ENCODE peak calls at places on chromosomes 2 and 18, in nine cellular contexts. D is GM23248, E is neuronal stem cell, P is tibial artery, G is mucosa of descending colon, U is adipocyte, J is PC-3, T is uterus, R is gastrocnemius medialis. O is an unnamed sample. For H3K9me3, the result is how much of the 10 kb centered on the place peaks cover.

GRCh38 chr2:241135737-241136136 is 13.5 kb downstream of the PASK start:
- DNase-seq in D (no peak), E (no peak), P (peak), G (peak), U (no peak), J (no peak), T (no peak), R (no peak), O (no peak)

GRCh38 chr18:42095732-42096377 is 140.8 kb downstream of the PIK3C3 start:
- DNase-seq in D (no peak), E (no peak), P (no peak), G (no peak), U (no peak), J (no peak), T (no peak), R (no peak), O (no peak)

GRCh38 chr2:70896765-70897202 is 38.9 kb upstream of the ATP6V1B1 start:
- DNase-seq in D (no peak), E (no peak), P (no peak), G (no peak), U (no peak), J (no peak), T (no peak), R (no peak), O (no peak)

GRCh38 chr2:23200056-23200455 is 184.9 kb upstream of the KLHL29 start:
- DNase-seq in D (no peak), E (no peak), P (no peak), G (no peak), U (no peak), J (no peak), T (no peak), R (no peak), O (no peak)

GRCh38 chr2:224775638-224776037 is 59.5 kb upstream of the CCDC195 start:
- DNase-seq in D (no peak), E (no peak), P (no peak), G (no peak), U (no peak), J (no peak), T (no peak), R (no peak), O (no peak)

GRCh38 chr2:181070119-181070833 is 89.9 kb downstream of the UBE2E3 start:
- DNase-seq in D (peak), E (no peak), P (no peak), G (no peak), U (peak), J (peak), T (no peak), R (no peak), O (no peak)

GRCh38 chr18:36761186-36761698 is 67.6 kb downstream of the TPGS2 start:
- DNase-seq in D (no peak), E (no peak), P (no peak), G (no peak), U (no peak), J (no peak), T (no peak), R (no peak), O (no peak)

GRCh38 chr2:54724150-54724559 is 693 bp downstream of the EML6 start:
- DNase-seq in D (peak), E (no peak), P (no peak), G (no peak), U (peak), J (no peak), T (no peak), R (no peak), O (no peak)

GRCh38 chr2:132448771-132449170 is 32.2 kb downstream of the GPR39 start:
- DNase-seq in D (peak), E (no peak), P (no peak), G (no peak), U (peak), J (peak), T (no peak), R (no peak), O (no peak)

DNA sequence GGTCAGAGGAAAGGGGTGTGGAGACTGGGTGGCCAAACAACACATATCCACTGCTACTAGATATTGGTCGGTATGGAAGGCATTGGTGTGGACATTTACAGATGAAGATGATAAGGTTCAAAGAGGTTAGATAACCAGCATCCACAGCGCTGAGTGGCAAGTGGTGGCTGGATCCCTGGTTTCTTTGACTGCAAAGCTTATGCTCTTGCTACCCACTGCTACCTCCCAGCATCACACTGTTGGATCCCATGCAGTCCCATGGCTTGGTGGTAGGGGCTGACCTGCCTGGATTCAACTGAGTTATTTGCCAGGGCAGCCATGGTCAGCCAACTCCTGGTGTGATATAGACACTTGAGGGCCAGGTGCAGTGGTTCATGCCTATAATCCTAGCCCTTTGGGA is 53.6 kb downstream of the DDX1 start:
- DNase-seq in D (no peak), E (no peak), P (no peak), G (no peak), U (no peak), J (no peak), T (no peak), R (no peak), O (no peak)
- H3K9me3 ChIP-seq in D (under half), E (under half), P (under half), G (under half), U (under half), J (under half), T (under half), R (under half), O (under half)

DNA sequence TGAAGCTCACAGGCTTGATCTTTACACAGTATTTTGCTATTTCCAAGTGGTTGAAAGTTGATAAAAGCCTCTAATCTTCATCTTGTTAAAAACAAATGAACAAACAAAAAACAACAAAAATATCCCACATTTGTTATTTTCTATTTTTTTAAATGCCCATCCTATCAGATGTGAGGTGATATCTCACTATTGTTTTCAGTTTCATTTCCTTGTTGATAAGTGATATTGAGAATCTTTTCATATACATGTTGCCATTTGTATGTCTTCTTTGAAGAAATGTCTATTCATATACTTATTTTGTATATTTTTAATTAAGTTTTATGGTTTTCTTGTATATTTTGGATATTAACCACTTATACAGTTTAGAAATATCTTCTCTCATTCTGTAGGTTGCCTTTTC is 175.8 kb downstream of the CALCRL start:
- DNase-seq in D (no peak), E (no peak), P (no peak), G (no peak), U (no peak), J (no peak), T (no peak), R (no peak), O (no peak)
- H3K4me3 ChIP-seq in D (no peak), E (no peak), P (no peak), G (no peak), U (no peak), J (no peak), T (no peak), R (no peak), O (no peak)

DNA sequence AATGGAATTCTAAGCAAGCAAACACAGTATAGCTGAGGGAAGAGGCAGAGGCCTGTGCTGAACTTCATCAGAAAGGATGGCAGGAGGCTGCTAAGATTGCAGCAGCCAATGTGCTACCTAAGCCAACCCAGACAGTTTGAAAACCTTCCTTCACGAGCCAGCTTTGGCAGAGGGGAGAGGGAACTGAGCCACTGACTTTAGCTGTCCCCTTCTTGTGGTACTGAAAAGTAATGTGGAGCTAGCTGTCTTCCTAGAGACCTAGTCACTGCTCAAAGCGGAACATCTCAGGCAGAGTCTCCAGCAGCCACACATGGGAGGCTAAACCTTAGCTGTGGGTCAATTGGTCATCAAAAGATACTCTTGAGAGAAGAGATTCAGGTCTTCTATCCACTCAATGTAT is 419.0 kb downstream of the FBXO15 start:
- DNase-seq in D (peak), E (no peak), P (no peak), G (no peak), U (no peak), J (no peak), T (no peak), R (no peak), O (no peak)
- H3K9me3 ChIP-seq in D (under half), E (under half), P (under half), G (under half), U (under half), J (under half), T (under half), R (under half), O (under half)

DNA sequence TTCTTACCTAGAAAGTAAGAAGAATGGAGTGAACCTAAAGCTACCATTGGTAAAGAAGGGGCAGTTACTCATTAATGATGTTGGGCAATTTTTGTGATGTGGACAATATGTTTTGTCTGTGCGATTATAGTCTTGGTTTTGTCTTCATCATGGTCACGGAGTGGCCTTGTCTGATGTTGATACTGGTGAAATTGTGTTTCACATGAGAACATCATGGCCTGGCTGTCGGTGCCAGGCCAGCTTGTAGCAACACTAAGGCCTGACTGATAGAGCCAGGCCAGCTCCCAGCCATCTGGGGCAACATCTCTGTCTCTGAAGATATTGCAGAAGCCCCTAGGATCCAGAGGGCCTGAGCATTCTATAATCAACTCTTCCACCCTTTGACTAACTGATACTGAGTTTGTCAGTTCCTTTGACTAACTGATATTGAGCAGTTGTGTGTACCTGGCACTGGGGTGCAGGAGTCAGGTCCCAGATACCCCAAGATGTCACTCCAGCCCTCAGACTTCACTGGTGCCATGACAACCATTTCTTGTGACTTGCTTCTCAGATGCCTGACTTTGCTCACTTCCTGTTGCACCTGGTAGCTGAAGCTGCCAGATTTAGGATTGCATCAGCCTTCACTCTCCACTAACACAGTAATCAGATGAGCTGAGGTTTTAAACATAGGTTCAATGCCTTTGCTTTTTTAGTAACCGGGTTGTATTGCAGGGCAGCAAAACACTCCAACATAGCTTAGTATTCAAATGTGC is 62.5 kb downstream of the RPIA start:
- DNase-seq in D (no peak), E (no peak), P (no peak), G (no peak), U (no peak), J (no peak), T (no peak), R (no peak), O (peak)
- H3K4me3 ChIP-seq in D (no peak), E (no peak), P (no peak), G (no peak), U (no peak), J (no peak), T (no peak), R (no peak), O (no peak)

DNA sequence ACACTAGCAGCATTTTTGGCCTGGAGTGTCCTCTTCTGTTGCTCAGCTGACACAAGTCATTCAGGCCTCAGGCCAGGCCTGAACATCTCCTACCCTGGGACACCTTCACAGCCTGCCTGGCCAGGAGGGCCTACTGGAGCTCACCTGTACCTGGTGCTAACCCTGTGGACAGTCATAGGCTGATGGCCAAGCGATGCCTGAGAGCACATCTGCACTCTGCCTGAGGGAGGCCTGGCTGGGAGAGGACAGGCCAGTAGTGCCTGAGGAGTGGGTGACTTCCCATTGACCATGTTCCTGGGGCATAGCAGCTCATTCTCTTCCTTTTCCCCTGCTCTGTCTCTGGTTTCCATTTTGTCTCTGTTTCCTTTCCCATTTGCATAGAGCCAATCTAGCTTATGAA is 149.5 kb upstream of the HS6ST1 start:
- DNase-seq in D (peak), E (no peak), P (no peak), G (no peak), U (no peak), J (no peak), T (no peak), R (no peak), O (no peak)
- H3K9me3 ChIP-seq in D (under half), E (under half), P (under half), G (under half), U (under half), J (under half), T (under half), R (under half), O (under half)

GRCh38 chr2:36485521-36485920 is 112.4 kb downstream of the FEZ2 start:
- DNase-seq in D (peak), E (no peak), P (no peak), G (no peak), U (peak), J (peak), T (no peak), R (no peak), O (peak)

GRCh38 chr2:36484454-36484853 is 113.5 kb downstream of the FEZ2 start:
- DNase-seq in D (no peak), E (no peak), P (no peak), G (no peak), U (no peak), J (no peak), T (no peak), R (peak), O (no peak)

GRCh38 chr2:36489296-36489695 is 108.7 kb downstream of the FEZ2 start:
- DNase-seq in D (peak), E (no peak), P (no peak), G (no peak), U (peak), J (peak), T (no peak), R (no peak), O (no peak)

GRCh38 chr2:36487947-36488346 is 110.0 kb downstream of the FEZ2 start:
- DNase-seq in D (no peak), E (no peak), P (no peak), G (no peak), U (no peak), J (no peak), T (no peak), R (no peak), O (no peak)

GRCh38 chr2:36486546-36487044 is 111.4 kb downstream of the FEZ2 start:
- DNase-seq in D (peak), E (no peak), P (no peak), G (no peak), U (peak), J (peak), T (no peak), R (no peak), O (no peak)
- H3K4me3 ChIP-seq in D (no peak), E (no peak), P (no peak), G (no peak), U (no peak), J (no peak), T (no peak), R (no peak), O (no peak)

DNA sequence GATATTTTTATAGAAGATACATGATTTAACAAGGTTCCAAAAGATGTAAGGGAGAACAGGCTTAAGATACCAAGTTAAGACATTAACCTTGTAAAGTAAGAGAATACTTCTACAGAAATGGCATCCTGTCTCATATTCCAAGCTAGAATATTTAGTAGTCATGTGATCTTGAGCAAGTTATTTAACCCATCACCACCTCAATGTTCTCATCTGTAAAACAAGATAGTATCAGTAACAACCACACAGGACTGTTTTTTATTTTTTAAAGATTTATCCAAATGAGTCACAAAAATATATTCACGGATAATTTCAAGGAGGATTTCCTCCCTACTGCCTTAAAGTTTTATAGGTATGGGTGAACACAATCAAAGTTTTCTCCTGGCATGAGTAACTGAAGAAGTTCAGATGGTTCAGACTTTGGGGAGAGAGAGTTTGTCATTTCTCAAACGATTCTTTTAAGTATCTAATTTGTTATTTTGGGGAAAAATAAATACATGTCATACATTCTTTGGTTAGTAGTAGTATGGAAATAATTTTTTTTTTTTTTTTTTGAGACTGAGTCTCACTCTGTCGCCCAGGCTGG is 25.9 kb downstream of the ROCK1 start:
- DNase-seq in D (peak), E (no peak), P (no peak), G (no peak), U (peak), J (peak), T (no peak), R (no peak), O (no peak)
- H3K9me3 ChIP-seq in D (under half), E (under half), P (under half), G (under half), U (under half), J (under half), T (under half), R (under half), O (under half)

DNA sequence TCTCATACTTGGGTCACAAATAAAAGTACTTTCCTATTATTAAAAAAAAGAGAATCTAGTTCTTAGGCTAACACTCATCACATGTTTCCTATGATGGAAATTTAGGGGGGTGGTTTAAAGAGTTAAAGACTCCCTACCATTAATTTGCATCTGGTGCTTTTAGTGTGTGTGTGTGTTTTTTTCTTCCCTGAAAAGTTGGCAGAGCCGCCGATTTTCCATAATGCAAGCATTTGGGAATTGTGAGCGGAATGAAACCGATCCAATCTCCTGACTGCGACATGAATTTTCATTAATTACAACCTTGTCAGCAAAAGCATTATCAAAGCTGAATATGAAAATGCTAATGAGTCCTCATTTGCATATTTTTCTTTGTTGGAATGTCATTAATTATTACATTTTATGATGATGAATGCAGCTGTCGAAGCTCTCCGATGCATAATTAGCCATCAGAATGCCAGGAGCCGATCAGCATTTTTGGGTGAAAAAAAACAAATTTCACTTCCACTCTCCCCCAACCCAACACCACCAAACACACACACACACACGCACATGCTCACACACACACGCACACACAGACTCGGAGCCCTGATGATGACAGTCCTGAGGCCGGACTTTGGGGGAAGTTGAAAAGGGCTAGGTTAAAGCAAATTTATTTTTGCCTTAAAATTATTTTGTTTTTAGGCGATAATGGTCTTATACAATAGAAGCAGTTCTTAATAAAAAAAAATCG is 165.4 kb downstream of the TCF4 start:
- DNase-seq in D (peak), E (no peak), P (peak), G (peak), U (peak), J (no peak), T (peak), R (peak), O (no peak)
- H3K4me3 ChIP-seq in D (peak), E (no peak), P (peak), G (no peak), U (peak), J (no peak), T (peak), R (peak), O (no peak)

DNA sequence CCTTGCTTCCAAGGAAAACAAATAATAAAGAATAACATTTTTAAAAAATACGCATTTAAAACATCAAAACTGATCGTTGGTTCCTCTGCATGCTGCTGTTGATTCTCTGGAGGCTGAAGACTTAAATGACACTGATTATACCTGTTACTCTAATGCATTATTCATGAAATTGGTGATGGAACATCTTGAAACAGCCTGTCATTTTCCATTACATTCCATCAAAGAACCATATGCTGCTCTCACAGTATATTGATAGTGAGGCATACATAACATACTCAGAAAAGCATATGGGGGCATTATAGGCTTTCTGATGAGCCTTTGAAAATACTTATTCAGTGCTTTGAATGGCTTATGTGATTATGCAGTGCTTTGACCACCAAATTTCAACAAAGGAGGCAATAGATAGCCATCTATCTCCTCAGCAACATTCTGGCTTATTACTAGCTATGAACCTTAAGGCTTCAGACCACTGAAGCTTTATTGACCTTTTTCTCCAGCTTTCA is 392.1 kb downstream of the CDH19 start:
- DNase-seq in D (no peak), E (no peak), P (no peak), G (no peak), U (no peak), J (no peak), T (no peak), R (no peak), O (no peak)
- H3K9me3 ChIP-seq in D (under half), E (under half), P (under half), G (under half), U (under half), J (under half), T (under half), R (under half), O (under half)